ENCODE peak calls at places on chromosome 22, in five cellular contexts. T is GM23338, X is OCI-LY7, M is foreskin fibroblast, C is astrocyte of the spinal cord. U is an unnamed sample.

GRCh38 chr22:38106814-38107578 is 3.5 kb downstream of the BAIAP2L2 start:
- DNase-seq in C (no peak), M (no peak), T (no peak), X (no peak), U (no peak)

GRCh38 chr22:38572065-38572464 is 2.1 kb upstream of the DMC1 start:
- DNase-seq in X (peak), C (peak), T (peak), M (peak), U (peak)

GRCh38 chr22:37733625-37734401 is 37.0 kb downstream of the TRIOBP start:
- DNase-seq in M (no peak), T (no peak), C (no peak), X (no peak), U (no peak)

GRCh38 chr22:21052715-21053459 is 7.1 kb downstream of the LRRC74B start:
- DNase-seq in M (no peak), T (no peak), X (no peak), C (no peak), U (no peak)

GRCh38 chr22:24926849-24927579 is 19.5 kb downstream of the LHFPL7 start:
- DNase-seq in T (no peak), C (peak), X (no peak), M (peak), U (no peak)

GRCh38 chr22:35912668-35913067 is 116.0 kb downstream of the RBFOX2 start:
- DNase-seq in T (no peak), X (no peak), M (no peak), C (no peak), U (no peak)

GRCh38 chr22:36343070-36343719 is 44.6 kb downstream of the MYH9 start:
- DNase-seq in M (no peak), C (no peak), X (no peak), T (no peak), U (no peak)

GRCh38 chr22:37301144-37301820 is 19.0 kb downstream of the CYTH4 start:
- DNase-seq in M (no peak), T (no peak), X (no peak), C (no peak), U (no peak)

DNA sequence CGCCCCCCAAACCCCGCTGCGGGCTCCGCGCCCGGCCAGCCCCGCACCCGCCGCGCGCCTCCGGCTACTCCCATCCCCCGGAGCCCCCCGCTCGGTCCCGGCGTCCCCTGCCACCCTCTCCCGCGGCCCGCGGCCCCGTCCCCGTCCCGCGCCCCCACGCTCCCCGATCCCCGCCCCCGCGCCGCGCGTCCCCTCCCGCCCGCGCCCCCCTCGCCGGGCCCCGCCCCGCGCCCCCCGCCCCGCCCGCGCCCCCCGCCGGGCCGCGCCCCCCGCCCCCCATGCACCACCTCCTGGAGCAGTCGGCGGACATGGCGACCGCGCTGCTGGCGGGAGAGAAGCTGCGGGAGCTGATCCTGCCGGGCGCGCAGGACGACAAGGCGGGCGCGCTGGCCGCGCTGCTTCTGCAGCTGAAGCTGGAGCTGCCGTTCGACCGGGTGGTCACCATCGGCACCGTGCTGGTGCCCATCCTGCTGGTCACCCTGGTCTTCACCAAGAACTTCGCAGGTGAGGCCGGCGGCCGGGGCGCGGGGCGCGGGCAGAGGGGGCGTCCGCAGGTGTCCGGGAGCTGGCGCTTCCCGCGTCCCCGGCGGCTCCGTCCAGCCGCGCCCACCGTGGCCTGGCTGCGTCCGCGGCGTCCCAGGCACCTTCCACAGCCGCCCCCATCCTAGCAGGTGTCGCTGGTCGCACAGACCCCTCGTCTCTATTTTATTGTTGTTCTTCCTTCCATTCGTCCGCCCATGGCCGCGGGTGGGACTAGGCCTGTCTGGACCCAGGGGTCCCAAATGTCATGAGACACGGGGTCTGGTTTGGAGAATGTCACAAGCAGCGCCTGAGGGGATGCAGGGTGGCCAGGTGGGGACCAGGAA is at the start of gene PANX2:
- DNase-seq in X (no peak), M (no peak), T (peak), C (no peak), U (no peak)
- H3K4me3 ChIP-seq in X (peak), M (peak), T (peak), C (peak), U (peak)

GRCh38 chr22:30866811-30867271 is 101.7 kb downstream of the MORC2 start:
- DNase-seq in M (no peak), T (peak), C (no peak), X (peak), U (no peak)
- TF ChIP-seq CTCF in M (peak), T (peak), C (no peak), X (peak), U (peak)

GRCh38 chr22:50673231-50674126 is 856 bp downstream of the SHANK3 start:
- DNase-seq in X (no peak), M (no peak), C (no peak), T (peak), U (no peak)

GRCh38 chr22:50676211-50676636 is 3.6 kb downstream of the SHANK3 start:
- DNase-seq in C (no peak), X (no peak), T (no peak), M (no peak), U (no peak)

GRCh38 chr22:50675553-50676199 is 3.1 kb downstream of the SHANK3 start:
- DNase-seq in C (no peak), M (no peak), T (no peak), X (no peak), U (no peak)

GRCh38 chr22:50674127-50674493 is 1.5 kb downstream of the SHANK3 start:
- DNase-seq in C (no peak), T (peak), X (no peak), M (no peak), U (no peak)

GRCh38 chr22:50674606-50675552 is 2.3 kb downstream of the SHANK3 start:
- DNase-seq in T (peak), X (no peak), M (no peak), C (no peak), U (no peak)
- H3K4me3 ChIP-seq in T (peak), X (no peak), M (peak), C (peak), U (peak)

GRCh38 chr22:45285431-45286058 is 796 bp downstream of the UPK3A start:
- DNase-seq in T (peak), C (no peak), M (no peak), X (no peak), U (no peak)
- TF ChIP-seq CTCF in T (peak), C (no peak), M (no peak), X (no peak), U (peak)

GRCh38 chr22:46651316-46651715 is 31.1 kb downstream of the GRAMD4 start:
- DNase-seq in X (no peak), M (no peak), C (no peak), T (no peak), U (no peak)

GRCh38 chr22:46650078-46650810 is 30.1 kb downstream of the GRAMD4 start:
- DNase-seq in X (no peak), M (no peak), C (no peak), T (no peak), U (no peak)

GRCh38 chr22:46653596-46653995 is 33.4 kb downstream of the GRAMD4 start:
- DNase-seq in M (no peak), C (no peak), X (no peak), T (no peak), U (no peak)

GRCh38 chr22:46652930-46653331 is 32.7 kb downstream of the GRAMD4 start:
- DNase-seq in M (no peak), X (no peak), T (no peak), C (peak), U (no peak)

GRCh38 chr22:46652081-46652929 is 32.1 kb downstream of the GRAMD4 start:
- DNase-seq in C (peak), M (no peak), X (no peak), T (no peak), U (no peak)
- H3K4me3 ChIP-seq in C (no peak), M (no peak), X (no peak), T (no peak), U (no peak)

GRCh38 chr22:30601464-30601863 is 5.5 kb upstream of the TCN2 start:
- DNase-seq in X (no peak), M (no peak), C (no peak), T (no peak), U (no peak)
- TF ChIP-seq CTCF in X (no peak), M (no peak), C (no peak), T (no peak), U (no peak)

GRCh38 chr22:23243006-23243573 is 62.8 kb downstream of the BCR start:
- DNase-seq in C (peak), M (no peak), T (peak), X (no peak), U (no peak)
- H3K4me3 ChIP-seq in C (no peak), M (no peak), T (peak), X (no peak), U (no peak)